ENCODE peak calls at places on chromosomes 11 and 22, in four cellular contexts. J, D, V and I are unnamed samples.

GRCh38 chr11:69157156-69157821 is 1.6 kb downstream of the SMIM38 start:
- DNase-seq in J (no peak), D (no peak), V (peak; percentile 94), I (peak; percentile 72)

GRCh38 chr11:43693731-43694130 is 13.2 kb downstream of the HSD17B12 start:
- DNase-seq in J (no peak), D (no peak), V (no peak), I (no peak)

GRCh38 chr11:134362192-134362901 is 30.6 kb downstream of the GLB1L2 start:
- DNase-seq in J (no peak), D (no peak), V (no peak), I (no peak)

GRCh38 chr22:26548303-26548702 is 36.0 kb upstream of the TFIP11 start:
- DNase-seq in J (no peak), D (no peak), V (no peak), I (no peak)

GRCh38 chr11:15627560-15627959 is 512.8 kb downstream of the INSC start:
- DNase-seq in J (no peak), D (no peak), V (no peak), I (no peak)

GRCh38 chr11:99410636-99411035 is 389.9 kb downstream of the CNTN5 start:
- DNase-seq in J (no peak), D (no peak), V (no peak), I (no peak)

GRCh38 chr11:85941380-85941973 is 86.3 kb downstream of the CCDC83 start:
- DNase-seq in J (peak; percentile 66), D (no peak), V (peak; percentile 83), I (peak; percentile 27)

GRCh38 chr11:17392872-17393271 is 4.4 kb upstream of the KCNJ11 start:
- DNase-seq in J (no peak), D (no peak), V (no peak), I (no peak)

GRCh38 chr11:46055371-46055770 is 65.9 kb downstream of the PHF21A start:
- DNase-seq in J (no peak), D (no peak), V (no peak), I (no peak)

GRCh38 chr11:75565221-75565814 is 3.3 kb downstream of the SERPINH1 start:
- DNase-seq in J (peak; percentile 38), D (no peak), V (no peak), I (no peak)

GRCh38 chr11:46036009-46036408 is 85.2 kb downstream of the PHF21A start:
- DNase-seq in J (no peak), D (no peak), V (no peak), I (no peak)

GRCh38 chr22:48782326-48782725 is 1045.3 kb downstream of the BRD1 start:
- DNase-seq in J (no peak), D (no peak), V (no peak), I (no peak)

GRCh38 chr11:16817321-16817720 is 78.9 kb downstream of the C11orf58 start:
- DNase-seq in J (no peak), D (no peak), V (peak; percentile 43), I (no peak)

GRCh38 chr11:296976-297665 is 2.2 kb downstream of the IFITM5 start:
- DNase-seq in J (no peak), D (peak; percentile 64), V (no peak), I (no peak)

GRCh38 chr11:122756417-122756816 is 81.9 kb upstream of the CRTAM start:
- DNase-seq in J (no peak), D (peak; percentile 74), V (no peak), I (no peak)

GRCh38 chr22:20147286-20147988 is 3.4 kb downstream of the CCDC188 start:
- DNase-seq in J (no peak), D (no peak), V (no peak), I (no peak)